ENCODE peak calls at places on chromosomes 16 and 17, in eight cellular contexts. U is kidney, L is epithelial cell of proximal tubule, E is adrenal gland, H is fibroblast of lung, T is left ventricle myocardium inferior, Z is IMR-90, I is tibial artery. M is an unnamed sample.

GRCh38 chr17:15501788-15502187 is 34.4 kb upstream of the CDRT4 start:
- DNase-seq in L (no peak), H (no peak), U (no peak), Z (no peak), T (no peak), I (no peak), E (no peak), M (no peak)

GRCh38 chr17:57995076-57995956 is 7.3 kb upstream of the VEZF1 start:
- DNase-seq in E (peak), U (no peak), Z (peak), H (peak), L (no peak), I (peak), T (peak), M (no peak)

GRCh38 chr17:2485970-2486369 is 25.7 kb downstream of the METTL16 start:
- DNase-seq in Z (no peak), L (no peak), H (no peak), E (no peak), I (no peak), U (no peak), T (no peak), M (no peak)

GRCh38 chr16:70689035-70689969 is 3.4 kb upstream of the MTSS2 start:
- DNase-seq in E (no peak), I (peak), H (no peak), T (peak), L (no peak), Z (no peak), U (peak), M (peak)

GRCh38 chr16:23072084-23072599 is 77.1 kb downstream of the USP31 start:
- DNase-seq in I (peak), E (peak), Z (peak), U (peak), H (peak), T (peak), L (peak), M (no peak)

GRCh38 chr17:909642-910323 is 69.8 kb downstream of the NXN start:
- DNase-seq in Z (no peak), I (no peak), L (no peak), H (no peak), T (no peak), E (no peak), U (peak), M (no peak)

GRCh38 chr16:81241706-81242105 is 3.2 kb downstream of the BCO1 start:
- DNase-seq in E (no peak), Z (no peak), H (no peak), L (no peak), T (no peak), U (no peak), I (no peak), M (no peak)

GRCh38 chr17:15475620-15476354 is 8.4 kb upstream of the CDRT4 start:
- DNase-seq in E (no peak), H (peak), L (peak), T (no peak), Z (peak), U (no peak), I (no peak), M (no peak)

GRCh38 chr16:51151951-51152663 is 1.0 kb upstream of the SALL1 start:
- DNase-seq in U (peak), H (peak), E (no peak), Z (peak), I (peak), L (no peak), T (no peak), M (no peak)

GRCh38 chr16:22055881-22056280 is 36.5 kb upstream of the VWA3A start:
- DNase-seq in E (no peak), T (no peak), L (no peak), Z (no peak), I (no peak), H (no peak), U (no peak), M (no peak)

GRCh38 chr16:4909825-4910224 is 27.1 kb downstream of the PPL start:
- DNase-seq in H (no peak), L (no peak), T (no peak), U (no peak), I (no peak), Z (no peak), E (no peak), M (no peak)
- TF ChIP-seq CTCF in H (no peak), L (peak), T (no peak), U (no peak), I (no peak), Z (no peak), E (no peak), M (peak)

DNA sequence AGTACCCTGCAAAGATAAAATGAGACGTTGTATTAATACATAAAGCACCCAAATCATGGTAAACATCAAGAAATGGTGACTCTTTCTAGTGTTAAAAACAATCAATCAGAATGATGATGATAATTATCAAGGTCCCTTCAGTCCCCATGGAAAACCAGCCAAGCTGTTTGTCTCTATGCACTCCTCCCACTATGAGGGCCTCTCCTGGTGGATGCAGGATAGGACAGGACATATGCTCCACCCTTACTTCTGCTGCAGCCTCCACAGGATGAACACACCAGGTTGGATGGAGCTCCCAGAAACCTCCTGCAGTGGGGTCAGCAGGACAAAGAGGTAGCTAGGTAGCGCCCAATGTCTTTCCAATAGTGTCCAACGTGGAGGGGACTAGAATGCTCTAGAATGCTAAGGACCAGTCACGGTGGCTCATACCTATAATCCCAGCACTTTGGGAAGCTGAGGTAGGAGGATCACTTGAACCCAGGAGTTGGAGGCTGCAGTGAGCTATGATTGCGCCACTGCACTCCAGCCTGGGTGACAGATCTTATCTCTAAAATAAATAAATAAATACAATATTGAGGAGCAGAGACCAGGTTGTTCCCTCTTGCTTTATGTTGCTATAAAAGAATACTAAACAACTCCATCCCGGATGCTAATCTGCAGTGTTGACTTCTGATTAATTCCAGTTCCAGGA is 9.9 kb upstream of the KDM8 start:
- DNase-seq in I (no peak), L (no peak), U (no peak), T (no peak), H (no peak), Z (no peak), E (no peak), M (no peak)
- TF ChIP-seq CTCF in I (no peak), L (peak), U (peak), T (no peak), H (peak), Z (peak), E (no peak), M (peak)

GRCh38 chr16:75095204-75095621 is 21.4 kb downstream of the LDHD start:
- DNase-seq in E (no peak), T (no peak), H (no peak), L (no peak), Z (no peak), I (no peak), U (no peak), M (peak)
- TF ChIP-seq CTCF in E (no peak), T (no peak), H (no peak), L (no peak), Z (no peak), I (no peak), U (no peak), M (no peak)

GRCh38 chr16:79261461-79261860 is 339.1 kb downstream of the MAF start:
- DNase-seq in T (peak), Z (no peak), H (no peak), I (no peak), L (peak), E (peak), U (no peak), M (no peak)
- TF ChIP-seq CTCF in T (peak), Z (no peak), H (no peak), I (no peak), L (peak), E (peak), U (peak), M (peak)

DNA sequence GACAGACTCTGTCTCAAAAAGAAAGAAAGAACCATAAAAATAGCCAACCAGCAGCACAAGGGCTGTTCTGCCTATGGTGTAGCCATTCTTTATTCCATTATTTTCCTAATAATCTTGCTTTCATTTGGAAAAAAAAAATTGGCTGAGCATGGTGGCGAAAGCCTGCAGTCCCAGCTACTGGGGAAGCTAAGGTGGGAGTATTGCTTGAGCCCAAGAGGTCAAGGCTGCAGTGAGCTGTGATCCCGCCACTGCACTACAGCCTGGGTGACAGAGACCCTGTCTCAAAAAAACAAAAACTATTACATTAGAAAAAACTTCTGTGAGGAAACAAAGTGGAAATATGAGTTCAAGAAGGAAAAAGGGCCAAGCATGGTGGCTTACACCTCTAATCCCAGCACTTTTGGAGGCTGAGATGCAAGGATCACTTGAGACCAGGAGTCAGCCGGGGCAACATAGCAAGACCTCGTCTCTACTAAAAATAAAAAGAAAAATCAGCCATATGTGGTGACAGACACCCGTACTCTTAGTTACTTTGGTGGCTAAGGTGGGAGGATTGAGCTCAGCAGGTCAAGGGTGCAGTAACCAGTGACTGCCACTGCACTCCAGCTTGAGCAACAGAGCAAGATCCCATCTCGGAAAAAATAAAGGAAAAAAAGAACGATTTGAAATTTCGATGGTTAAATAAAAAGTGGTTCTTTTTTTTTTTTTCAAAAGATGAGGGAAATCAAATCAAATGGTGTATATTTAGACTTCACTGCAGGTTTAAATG is 2.5 kb downstream of the DCAKD start:
- DNase-seq in I (no peak), E (no peak), H (no peak), U (no peak), Z (no peak), L (no peak), T (no peak), M (no peak)
- TF ChIP-seq CTCF in I (peak), E (peak), H (no peak), U (peak), Z (no peak), L (peak), T (peak), M (peak)

GRCh38 chr16:55643161-55643970 is 12.4 kb upstream of the SLC6A2 start:
- DNase-seq in E (no peak), L (no peak), I (no peak), Z (peak), T (no peak), U (no peak), H (no peak), M (no peak)
- TF ChIP-seq CTCF in E (no peak), L (peak), I (no peak), Z (peak), T (peak), U (no peak), H (no peak), M (peak)

GRCh38 chr16:87435399-87436224 is 43.5 kb downstream of the MAP1LC3B start:
- DNase-seq in U (no peak), I (no peak), H (peak), Z (peak), E (no peak), T (no peak), L (no peak), M (peak)
- TF ChIP-seq CTCF in U (no peak), I (no peak), H (no peak), Z (no peak), E (no peak), T (no peak), L (no peak), M (no peak)

DNA sequence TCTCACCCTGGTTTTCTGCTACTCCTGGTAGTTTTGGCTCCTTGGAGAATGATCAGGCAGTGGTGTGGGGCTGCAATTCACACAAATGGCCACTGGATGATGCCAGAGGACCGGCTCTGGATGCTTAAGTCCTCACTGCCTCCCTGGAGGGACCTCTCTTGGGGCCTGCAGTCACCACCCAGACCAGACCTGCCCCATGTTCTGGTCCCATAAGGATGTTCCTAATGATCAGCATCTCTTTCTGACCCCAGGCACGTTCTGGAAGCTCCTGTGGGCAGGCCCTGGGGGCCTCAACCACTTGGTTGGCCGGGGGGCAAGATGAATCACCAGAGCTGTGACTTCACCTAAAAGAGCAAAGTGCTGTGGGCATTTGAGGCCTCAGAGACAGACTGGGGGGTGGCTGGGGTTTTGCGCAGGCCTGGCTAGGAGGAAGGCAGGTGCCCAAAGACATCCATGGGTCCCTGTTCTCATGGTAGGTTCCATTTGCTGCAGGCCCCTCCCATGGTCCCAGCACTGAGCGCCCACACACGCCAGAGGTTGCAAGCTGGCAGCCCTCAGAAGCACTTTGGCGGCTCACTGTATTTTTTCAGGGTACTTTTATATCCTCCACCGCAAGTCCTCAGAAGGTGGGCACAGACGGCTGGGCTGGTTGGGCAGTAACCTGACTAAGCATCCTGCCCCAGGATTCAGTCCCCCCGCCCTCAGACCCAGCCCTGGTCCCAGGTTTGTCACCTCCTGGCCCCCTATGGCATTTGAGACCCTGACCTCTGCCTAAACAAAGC is 53.2 kb downstream of the NT5M start:
- DNase-seq in I (peak), E (peak), T (peak), Z (peak), U (no peak), H (peak), L (no peak), M (peak)
- TF ChIP-seq CTCF in I (peak), E (peak), T (peak), Z (peak), U (peak), H (peak), L (peak), M (peak)

GRCh38 chr17:77140166-77140877 is 447 bp upstream of the SEC14L1 start:
- DNase-seq in H (peak), E (peak), U (peak), I (peak), T (peak), L (no peak), Z (peak), M (peak)
- TF ChIP-seq CTCF in H (no peak), E (no peak), U (no peak), I (no peak), T (peak), L (no peak), Z (no peak), M (peak)

M was measured in chondrocyte.